ENCODE peak calls at places on chromosomes 4 and X, in six cellular contexts. One of them, this sample, is unnamed.

GRCh38 chrX:110847334-110847733 is 51.7 kb upstream of the CHRDL1 start:
- DNase-seq in lower lobe of right lung: no peak
- DNase-seq in cardiac septum: no peak
- DNase-seq in activated gamma-delta T cell treated with anti-CD3 and anti-CD28 coated beads, Interleukin-2, amount 50 U/mL, for 16 hours: no peak
- DNase-seq in mammary epithelial cell: peak
- DNase-seq in activated CD4-positive, alpha-beta memory T cell treated with anti-CD3 and anti-CD28 coated beads for 36 hours: no peak
- DNase-seq in this sample: peak

GRCh38 chr4:41538017-41538733 is at the start of gene LIMCH1:
- DNase-seq in activated CD4-positive, alpha-beta memory T cell treated with anti-CD3 and anti-CD28 coated beads for 36 hours: no peak
- DNase-seq in lower lobe of right lung: peak
- DNase-seq in cardiac septum: peak
- DNase-seq in mammary epithelial cell: no peak
- DNase-seq in activated gamma-delta T cell treated with anti-CD3 and anti-CD28 coated beads, Interleukin-2, amount 50 U/mL, for 16 hours: no peak
- DNase-seq in this sample: peak

GRCh38 chr4:26238426-26238781 is 82.4 kb upstream of the RBPJ start:
- DNase-seq in mammary epithelial cell: no peak
- DNase-seq in activated gamma-delta T cell treated with anti-CD3 and anti-CD28 coated beads, Interleukin-2, amount 50 U/mL, for 16 hours: no peak
- DNase-seq in activated CD4-positive, alpha-beta memory T cell treated with anti-CD3 and anti-CD28 coated beads for 36 hours: no peak
- DNase-seq in cardiac septum: no peak
- DNase-seq in lower lobe of right lung: no peak
- DNase-seq in this sample: no peak

GRCh38 chr4:142358656-142359055 is 487.4 kb downstream of the INPP4B start:
- DNase-seq in activated CD4-positive, alpha-beta memory T cell treated with anti-CD3 and anti-CD28 coated beads for 36 hours: no peak
- DNase-seq in activated gamma-delta T cell treated with anti-CD3 and anti-CD28 coated beads, Interleukin-2, amount 50 U/mL, for 16 hours: no peak
- DNase-seq in lower lobe of right lung: no peak
- DNase-seq in cardiac septum: no peak
- DNase-seq in mammary epithelial cell: no peak
- DNase-seq in this sample: no peak

GRCh38 chr4:54840992-54841768 is 183.4 kb downstream of the KIT start:
- DNase-seq in activated CD4-positive, alpha-beta memory T cell treated with anti-CD3 and anti-CD28 coated beads for 36 hours: no peak
- DNase-seq in cardiac septum: no peak
- DNase-seq in mammary epithelial cell: no peak
- DNase-seq in activated gamma-delta T cell treated with anti-CD3 and anti-CD28 coated beads, Interleukin-2, amount 50 U/mL, for 16 hours: no peak
- DNase-seq in lower lobe of right lung: no peak
- DNase-seq in this sample: peak

GRCh38 chr4:151930372-151930771 is 169.6 kb upstream of the GATB start:
- DNase-seq in lower lobe of right lung: no peak
- DNase-seq in cardiac septum: no peak
- DNase-seq in activated CD4-positive, alpha-beta memory T cell treated with anti-CD3 and anti-CD28 coated beads for 36 hours: no peak
- DNase-seq in mammary epithelial cell: no peak
- DNase-seq in activated gamma-delta T cell treated with anti-CD3 and anti-CD28 coated beads, Interleukin-2, amount 50 U/mL, for 16 hours: no peak
- DNase-seq in this sample: no peak

GRCh38 chr4:55255171-55255570 is 90.9 kb upstream of the SRD5A3 start:
- DNase-seq in cardiac septum: no peak
- DNase-seq in activated gamma-delta T cell treated with anti-CD3 and anti-CD28 coated beads, Interleukin-2, amount 50 U/mL, for 16 hours: no peak
- DNase-seq in mammary epithelial cell: no peak
- DNase-seq in lower lobe of right lung: no peak
- DNase-seq in activated CD4-positive, alpha-beta memory T cell treated with anti-CD3 and anti-CD28 coated beads for 36 hours: no peak
- DNase-seq in this sample: no peak

GRCh38 chrX:130097507-130098201 is 12.6 kb downstream of the ELF4 start:
- DNase-seq in lower lobe of right lung: peak
- DNase-seq in cardiac septum: no peak
- DNase-seq in activated gamma-delta T cell treated with anti-CD3 and anti-CD28 coated beads, Interleukin-2, amount 50 U/mL, for 16 hours: no peak
- DNase-seq in activated CD4-positive, alpha-beta memory T cell treated with anti-CD3 and anti-CD28 coated beads for 36 hours: peak
- DNase-seq in mammary epithelial cell: no peak
- DNase-seq in this sample: no peak

GRCh38 chr4:5477613-5478012 is 230.7 kb downstream of the EVC2 start:
- DNase-seq in activated CD4-positive, alpha-beta memory T cell treated with anti-CD3 and anti-CD28 coated beads for 36 hours: no peak
- DNase-seq in lower lobe of right lung: no peak
- DNase-seq in cardiac septum: no peak
- DNase-seq in mammary epithelial cell: no peak
- DNase-seq in activated gamma-delta T cell treated with anti-CD3 and anti-CD28 coated beads, Interleukin-2, amount 50 U/mL, for 16 hours: no peak
- DNase-seq in this sample: no peak

GRCh38 chr4:82561745-82562552 is at the start of gene TMEM150C:
- DNase-seq in activated gamma-delta T cell treated with anti-CD3 and anti-CD28 coated beads, Interleukin-2, amount 50 U/mL, for 16 hours: no peak
- DNase-seq in lower lobe of right lung: no peak
- DNase-seq in cardiac septum: no peak
- DNase-seq in mammary epithelial cell: no peak
- DNase-seq in activated CD4-positive, alpha-beta memory T cell treated with anti-CD3 and anti-CD28 coated beads for 36 hours: no peak
- DNase-seq in this sample: no peak

GRCh38 chr4:68904786-68905185 is 46.8 kb downstream of the UGT2A3 start:
- DNase-seq in mammary epithelial cell: peak
- DNase-seq in cardiac septum: no peak
- DNase-seq in lower lobe of right lung: no peak
- DNase-seq in activated gamma-delta T cell treated with anti-CD3 and anti-CD28 coated beads, Interleukin-2, amount 50 U/mL, for 16 hours: no peak
- DNase-seq in activated CD4-positive, alpha-beta memory T cell treated with anti-CD3 and anti-CD28 coated beads for 36 hours: no peak
- DNase-seq in this sample: peak

GRCh38 chr4:129282293-129282692 is 186.3 kb downstream of the C4orf33 start:
- DNase-seq in activated gamma-delta T cell treated with anti-CD3 and anti-CD28 coated beads, Interleukin-2, amount 50 U/mL, for 16 hours: no peak
- DNase-seq in activated CD4-positive, alpha-beta memory T cell treated with anti-CD3 and anti-CD28 coated beads for 36 hours: no peak
- DNase-seq in lower lobe of right lung: no peak
- DNase-seq in cardiac septum: no peak
- DNase-seq in mammary epithelial cell: no peak
- DNase-seq in this sample: no peak

This sample was measured in renal cortical epithelial cell.